ENCODE peak calls at places on chromosomes 2 and 18, in nine cellular contexts. G is upper lobe of right lung; Z is heart left ventricle; D is endothelial cell of umbilical vein; E is body of pancreas; P is kidney; A is mesendoderm; C is tibial artery; J is naive thymus-derived CD4-positive, alpha-beta T cell. L is an unnamed sample. For H3K4me1, the result is how much of the 10 kb centered on the place peaks cover.

GRCh38 chr2:8456149-8457091 is 225.4 kb upstream of the ID2 start:
- DNase-seq in G (no peak), Z (no peak), D (no peak), E (no peak), P (no peak), A (no peak), C (no peak), J (peak), L (no peak)

GRCh38 chr2:28276076-28276618 is 116.5 kb upstream of the FOSL2 start:
- DNase-seq in G (no peak), Z (no peak), D (peak), E (no peak), P (no peak), A (peak), C (no peak), J (no peak), L (no peak)

GRCh38 chr2:167943877-167944276 is 303.5 kb downstream of the STK39 start:
- DNase-seq in G (no peak), Z (no peak), D (no peak), E (no peak), P (no peak), A (no peak), C (no peak), J (no peak), L (no peak)

GRCh38 chr2:69059731-69060290 is 46.8 kb downstream of the ANTXR1 start:
- DNase-seq in G (no peak), Z (no peak), D (no peak), E (no peak), P (no peak), A (no peak), C (no peak), J (no peak), L (no peak)

GRCh38 chr2:232525796-232526195 is at the start of gene CHRND:
- DNase-seq in G (no peak), Z (peak), D (no peak), E (peak), P (no peak), A (no peak), C (no peak), J (no peak), L (peak)

GRCh38 chr2:174683392-174683759 is 80.9 kb downstream of the CHRNA1 start:
- DNase-seq in G (no peak), Z (no peak), D (peak), E (no peak), P (no peak), A (peak), C (no peak), J (peak), L (no peak)

GRCh38 chr2:219758907-219759680 is 131.7 kb downstream of the SLC4A3 start:
- DNase-seq in G (no peak), Z (no peak), D (no peak), E (no peak), P (no peak), A (no peak), C (no peak), J (no peak), L (no peak)

GRCh38 chr2:3180082-3180908 is 197.3 kb downstream of the EIPR1 start:
- DNase-seq in G (no peak), Z (no peak), D (peak), E (no peak), P (peak), A (no peak), C (no peak), J (no peak), L (no peak)

GRCh38 chr2:44528595-44528994 is 166.8 kb downstream of the CAMKMT start:
- DNase-seq in G (no peak), Z (no peak), D (no peak), E (no peak), P (no peak), A (no peak), C (no peak), J (no peak), L (no peak)

GRCh38 chr2:206368933-206369569 is 74.3 kb upstream of the ADAM23 start:
- DNase-seq in G (no peak), Z (no peak), D (no peak), E (no peak), P (no peak), A (no peak), C (no peak), J (no peak), L (no peak)

GRCh38 chr2:175055993-175056392 is 50.8 kb upstream of the CHN1 start:
- DNase-seq in G (no peak), Z (no peak), D (no peak), E (no peak), P (no peak), A (no peak), C (no peak), J (no peak), L (no peak)

GRCh38 chr2:235050992-235051351 is 99.2 kb downstream of the SH3BP4 start:
- DNase-seq in G (peak), Z (peak), D (peak), E (peak), P (peak), A (peak), C (peak), J (no peak), L (peak)

GRCh38 chr2:66305714-66306113 is 129.2 kb upstream of the MEIS1 start:
- DNase-seq in G (peak), Z (peak), D (peak), E (peak), P (peak), A (peak), C (peak), J (no peak), L (no peak)

GRCh38 chr2:190443778-190444481 is 35.8 kb downstream of the MFSD6 start:
- DNase-seq in G (no peak), Z (no peak), D (no peak), E (no peak), P (no peak), A (no peak), C (no peak), J (no peak), L (no peak)

GRCh38 chr18:65750421-65751144 is at the start of gene CDH7:
- DNase-seq in G (peak), Z (no peak), D (no peak), E (no peak), P (peak), A (no peak), C (no peak), J (no peak), L (peak)

GRCh38 chr2:71299507-71299906 is 32.1 kb upstream of the ZNF638 start:
- DNase-seq in G (no peak), Z (no peak), D (peak), E (no peak), P (no peak), A (peak), C (no peak), J (no peak), L (no peak)

GRCh38 chr18:9508446-9509025 is 33.2 kb downstream of the RALBP1 start:
- DNase-seq in G (no peak), Z (no peak), D (no peak), E (no peak), P (no peak), A (no peak), C (no peak), J (no peak), L (no peak)

GRCh38 chr18:7117390-7118355 is at the start of gene LAMA1:
- DNase-seq in G (peak), Z (no peak), D (no peak), E (peak), P (peak), A (peak), C (no peak), J (no peak), L (no peak)

GRCh38 chr2:159855153-159856140 is 57.4 kb upstream of the CD302 start:
- DNase-seq in G (no peak), Z (no peak), D (peak), E (no peak), P (no peak), A (no peak), C (no peak), J (no peak), L (no peak)

GRCh38 chr2:155842103-155842502 is 490.4 kb downstream of the NR4A2 start:
- DNase-seq in G (no peak), Z (no peak), D (no peak), E (no peak), P (no peak), A (peak), C (no peak), J (no peak), L (no peak)

GRCh38 chr2:37020212-37020886 is 54.0 kb upstream of the STRN start:
- DNase-seq in G (peak), Z (peak), D (peak), E (peak), P (peak), A (peak), C (no peak), J (no peak), L (peak)

GRCh38 chr2:175282300-175282699 is 100.8 kb upstream of the ATP5MC3 start:
- DNase-seq in G (no peak), Z (no peak), D (peak), E (no peak), P (no peak), A (peak), C (no peak), J (no peak), L (no peak)

GRCh38 chr18:45167631-45168225 is 447.5 kb upstream of the SLC14A2 start:
- DNase-seq in G (no peak), Z (no peak), D (no peak), E (no peak), P (no peak), A (no peak), C (no peak), J (no peak), L (no peak)

GRCh38 chr18:55013685-55014084 is 54.4 kb upstream of the CCDC68 start:
- DNase-seq in G (no peak), Z (no peak), D (no peak), E (no peak), P (no peak), A (no peak), C (no peak), J (no peak), L (no peak)

GRCh38 chr2:105915005-105915558 is 170.4 kb downstream of the NCK2 start:
- DNase-seq in G (no peak), Z (no peak), D (no peak), E (no peak), P (no peak), A (no peak), C (no peak), J (no peak), L (no peak)

GRCh38 chr2:62147610-62148301 is 48.2 kb upstream of the B3GNT2 start:
- DNase-seq in G (no peak), Z (no peak), D (peak), E (no peak), P (no peak), A (no peak), C (no peak), J (no peak), L (no peak)

GRCh38 chr2:62145478-62146100 is 50.3 kb upstream of the B3GNT2 start:
- DNase-seq in G (no peak), Z (no peak), D (no peak), E (no peak), P (no peak), A (no peak), C (no peak), J (no peak), L (no peak)

GRCh38 chr2:62143696-62144095 is 52.2 kb upstream of the B3GNT2 start:
- DNase-seq in G (no peak), Z (no peak), D (no peak), E (no peak), P (no peak), A (no peak), C (no peak), J (no peak), L (no peak)

GRCh38 chr2:62142054-62142453 is 53.9 kb upstream of the B3GNT2 start:
- DNase-seq in G (no peak), Z (peak), D (no peak), E (no peak), P (no peak), A (no peak), C (no peak), J (no peak), L (no peak)

GRCh38 chr2:62144689-62145477 is 51.0 kb upstream of the B3GNT2 start:
- DNase-seq in G (no peak), Z (no peak), D (no peak), E (no peak), P (no peak), A (peak), C (no peak), J (no peak), L (no peak)
- H3K4me1 ChIP-seq in G (under half), Z (under half), D (under half), E (under half), P (under half), A (under half), C (under half), J (under half), L (under half)

GRCh38 chr2:88832256-88832991 is 141.0 kb downstream of the RPIA start:
- DNase-seq in G (no peak), Z (no peak), D (no peak), E (no peak), P (no peak), A (no peak), C (no peak), J (no peak), L (no peak)

GRCh38 chr2:88832992-88833389 is 141.5 kb downstream of the RPIA start:
- DNase-seq in G (no peak), Z (no peak), D (no peak), E (no peak), P (no peak), A (no peak), C (no peak), J (no peak), L (no peak)

GRCh38 chr2:88829607-88830463 is 138.4 kb downstream of the RPIA start:
- DNase-seq in G (no peak), Z (no peak), D (no peak), E (no peak), P (no peak), A (no peak), C (no peak), J (no peak), L (no peak)

GRCh38 chr2:88831792-88832248 is 140.3 kb downstream of the RPIA start:
- DNase-seq in G (peak), Z (no peak), D (peak), E (peak), P (no peak), A (peak), C (no peak), J (no peak), L (peak)

DNA sequence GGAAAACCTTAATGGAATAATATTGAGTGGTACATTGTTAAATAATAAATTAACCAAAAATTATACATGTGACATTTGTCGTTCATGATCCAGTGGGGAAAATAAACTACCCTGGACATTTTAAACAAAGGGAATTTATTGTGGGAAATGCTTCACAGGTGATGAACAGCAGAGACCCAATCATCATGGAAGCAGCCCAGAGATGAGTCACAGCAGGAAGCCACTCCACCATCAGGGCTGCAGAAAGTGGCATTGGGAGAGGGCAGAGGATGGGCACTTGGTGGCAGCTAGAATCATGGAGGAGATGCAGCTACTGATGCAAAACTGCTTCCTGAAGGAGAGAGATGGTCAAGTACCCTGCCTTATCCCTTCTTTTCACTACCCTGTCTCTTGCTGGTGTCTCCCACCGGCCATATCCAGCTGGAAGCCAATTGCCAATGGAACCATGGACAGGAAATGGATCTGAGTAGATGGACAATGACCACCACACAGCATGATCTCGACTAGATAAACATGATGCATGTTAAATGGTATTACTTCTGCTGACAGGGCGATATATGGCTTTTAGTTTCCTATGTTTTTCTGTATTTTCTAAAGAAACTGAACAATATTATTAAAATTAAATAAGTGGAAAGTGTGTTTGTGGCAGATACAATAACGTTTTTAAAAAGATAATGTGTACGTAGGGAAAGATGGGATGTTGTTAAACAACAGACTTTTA is 139.8 kb downstream of the RPIA start:
- DNase-seq in G (no peak), Z (no peak), D (peak), E (no peak), P (no peak), A (no peak), C (no peak), J (no peak), L (no peak)
- H3K4me1 ChIP-seq in G (under half), Z (under half), D (under half), E (under half), P (under half), A (under half), C (under half), J (under half), L (under half)

GRCh38 chr2:143823856-143824255 is 694.6 kb downstream of the ARHGAP15 start:
- DNase-seq in G (no peak), Z (no peak), D (no peak), E (no peak), P (no peak), A (no peak), C (no peak), J (no peak), L (no peak)
- H3K4me1 ChIP-seq in G (under half), Z (under half), D (under half), E (under half), P (under half), A (under half), C (under half), J (under half), L (under half)

GRCh38 chr2:218384975-218385374 is 2.9 kb downstream of the SLC11A1 start:
- DNase-seq in G (peak), Z (no peak), D (no peak), E (no peak), P (no peak), A (no peak), C (no peak), J (no peak), L (no peak)
- H3K4me1 ChIP-seq in G (under half), Z (under half), D (under half), E (under half), P (under half), A (under half), C (under half), J (under half), L (under half)

GRCh38 chr2:121485039-121485438 is 45.6 kb upstream of the RNU4ATAC start:
- DNase-seq in G (no peak), Z (no peak), D (no peak), E (no peak), P (no peak), A (peak), C (no peak), J (no peak), L (no peak)
- H3K4me1 ChIP-seq in G (under half), Z (half or more), D (under half), E (under half), P (under half), A (under half), C (under half), J (under half), L (under half)

GRCh38 chr2:136404925-136405324 is 287.0 kb upstream of the CXCR4 start:
- DNase-seq in G (no peak), Z (no peak), D (no peak), E (no peak), P (no peak), A (no peak), C (no peak), J (no peak), L (no peak)
- H3K4me1 ChIP-seq in G (under half), Z (under half), D (under half), E (under half), P (under half), A (under half), C (under half), J (under half), L (under half)

L was measured in BE2C.